ENCODE peak calls at places on chromosomes 4 and X, in four cellular contexts. Q is epithelial cell of esophagus; T is lower leg skin; K is CD4-positive, alpha-beta T cell. M is an unnamed sample.

GRCh38 chr4:185576314-185576713 is 41.0 kb upstream of the PDLIM3 start:
- DNase-seq in T (no peak), K (no peak), Q (peak; percentile 7), M (no peak)

GRCh38 chrX:109344666-109345065 is 137.2 kb downstream of the GUCY2F start:
- DNase-seq in K (no peak), T (no peak), Q (no peak), M (no peak)

GRCh38 chrX:29470029-29470428 is 745.3 kb upstream of the MAGEB2 start:
- DNase-seq in K (no peak), Q (peak; percentile 67), T (no peak), M (no peak)

GRCh38 chrX:33434256-33435092 is 223.1 kb upstream of the DMD start:
- DNase-seq in K (no peak), Q (peak; percentile 53), T (no peak), M (peak; percentile 82)

GRCh38 chr4:55032788-55033187 is 92.6 kb downstream of the KDR start:
- DNase-seq in T (no peak), K (no peak), Q (no peak), M (no peak)

GRCh38 chr4:7747062-7747385 is 192.6 kb downstream of the AFAP1 start:
- DNase-seq in Q (no peak), T (no peak), K (no peak), M (no peak)

GRCh38 chrX:11908371-11908770 is 150.3 kb downstream of the MSL3 start:
- DNase-seq in Q (peak; percentile 40), K (no peak), T (no peak), M (no peak)

GRCh38 chr4:8419222-8420041 is 21.1 kb downstream of the ACOX3 start:
- DNase-seq in K (no peak), Q (no peak), T (no peak), M (no peak)

GRCh38 chr4:9764155-9764696 is 17.2 kb upstream of the DRD5 start:
- DNase-seq in T (no peak), Q (no peak), K (no peak), M (no peak)

GRCh38 chr4:128661529-128661928 is 148.0 kb upstream of the JADE1 start:
- DNase-seq in Q (no peak), T (no peak), K (no peak), M (no peak)

GRCh38 chrX:46311581-46312120 is 233.6 kb downstream of the ZNF674 start:
- DNase-seq in K (no peak), T (no peak), Q (no peak), M (no peak)

GRCh38 chr4:178275671-178276360 is 833.6 kb upstream of the AGA start:
- DNase-seq in K (no peak), Q (no peak), T (no peak), M (no peak)

GRCh38 chrX:104641176-104641575 is 75.2 kb downstream of the IL1RAPL2 start:
- DNase-seq in K (no peak), Q (no peak), T (no peak), M (no peak)

GRCh38 chr4:74018116-74018515 is 19.6 kb upstream of the CXCL5 start:
- DNase-seq in T (no peak), Q (no peak), K (no peak), M (no peak)

GRCh38 chr4:7988437-7988836 is 48.8 kb upstream of the AFAP1 start:
- DNase-seq in Q (peak; percentile 69), T (no peak), K (no peak), M (no peak)

GRCh38 chr4:185134176-185134869 is 8.7 kb upstream of the SLC25A4 start:
- DNase-seq in K (no peak), T (no peak), Q (peak; percentile 62), M (no peak)

GRCh38 chrX:84339507-84340364 is 151.7 kb upstream of the RPS6KA6 start:
- DNase-seq in T (no peak), K (no peak), Q (peak; percentile 36), M (no peak)

GRCh38 chr4:5953003-5953951 is 60.4 kb upstream of the CRMP1 start:
- DNase-seq in Q (no peak), K (no peak), T (no peak), M (no peak)

GRCh38 chr4:7341486-7342222 is 93.1 kb downstream of the PSAPL1 start:
- DNase-seq in Q (no peak), K (no peak), T (no peak), M (no peak)

GRCh38 chrX:51694254-51694653 is 11.6 kb upstream of the CENPVL2 start:
- DNase-seq in T (peak; percentile 31), K (no peak), Q (no peak), M (no peak)

GRCh38 chr4:146439437-146439836 is 82.3 kb downstream of the SLC10A7 start:
- DNase-seq in K (no peak), T (no peak), Q (no peak), M (no peak)

GRCh38 chr4:854356-854755 is 28.4 kb upstream of the CPLX1 start:
- DNase-seq in Q (no peak), T (no peak), K (no peak), M (no peak)

GRCh38 chr4:25234390-25235367 is 846 bp downstream of the PI4K2B start:
- DNase-seq in Q (peak; percentile 97), K (no peak), T (peak; percentile 90), M (peak; percentile 72)

GRCh38 chrX:97399400-97399799 is 515.7 kb downstream of the RPA4 start:
- DNase-seq in T (no peak), K (no peak), Q (peak; percentile 61), M (no peak)

GRCh38 chr4:1721003-1721665 is at the start of the genes TACC3 and TMEM129:
- DNase-seq in T (peak; percentile 98), K (peak; percentile 92), Q (peak; percentile 99), M (peak; percentile 91)

GRCh38 chrX:39779952-39780783 is 317.6 kb downstream of the BCOR start:
- DNase-seq in T (no peak), Q (no peak), K (no peak), M (no peak)

GRCh38 chr4:85756938-85757337 is 282.0 kb downstream of the ARHGAP24 start:
- DNase-seq in T (no peak), K (no peak), Q (peak; percentile 38), M (no peak)

GRCh38 chrX:40008841-40009461 is 88.8 kb downstream of the BCOR start:
- DNase-seq in Q (no peak), K (no peak), T (peak; percentile 89), M (no peak)

GRCh38 chr4:93317046-93317445 is 511.5 kb upstream of the ATOH1 start:
- DNase-seq in Q (peak; percentile 16), K (no peak), T (no peak), M (no peak)

GRCh38 chr4:113478032-113478431 is 283.5 kb downstream of the CAMK2D start:
- DNase-seq in Q (no peak), T (no peak), K (no peak), M (no peak)

GRCh38 chrX:10939384-10939783 is 171.7 kb upstream of the HCCS start:
- DNase-seq in T (no peak), Q (peak; percentile 25), K (no peak), M (no peak)

GRCh38 chr4:76377922-76378321 is 43.0 kb downstream of the CCDC158 start:
- DNase-seq in Q (peak; percentile 54), T (no peak), K (peak; percentile 29), M (peak; percentile 60)

GRCh38 chr4:121913667-121914066 is 38.2 kb downstream of the TRPC3 start:
- DNase-seq in T (no peak), K (no peak), Q (no peak), M (no peak)

GRCh38 chr4:75003979-75004378 is 71.1 kb downstream of the PARM1 start:
- DNase-seq in K (no peak), Q (no peak), T (no peak), M (no peak)

GRCh38 chr4:42282081-42282901 is 115.0 kb upstream of the SHISA3 start:
- DNase-seq in T (no peak), K (no peak), Q (peak; percentile 73), M (no peak)

GRCh38 chr4:138334346-138335016 is 92.3 kb upstream of the SLC7A11 start:
- DNase-seq in T (no peak), Q (no peak), K (no peak), M (no peak)

GRCh38 chr4:102390438-102390837 is 45.2 kb upstream of the SLC39A8 start:
- DNase-seq in T (no peak), Q (peak; percentile 88), K (no peak), M (no peak)

GRCh38 chr4:132180020-132180427 is 969.1 kb upstream of the PCDH10 start:
- DNase-seq in K (no peak), Q (peak; percentile 78), T (no peak), M (no peak)

GRCh38 chr4:121535351-121535750 is 154.5 kb upstream of the QRFPR start:
- DNase-seq in T (no peak), Q (no peak), K (no peak), M (no peak)

DNA sequence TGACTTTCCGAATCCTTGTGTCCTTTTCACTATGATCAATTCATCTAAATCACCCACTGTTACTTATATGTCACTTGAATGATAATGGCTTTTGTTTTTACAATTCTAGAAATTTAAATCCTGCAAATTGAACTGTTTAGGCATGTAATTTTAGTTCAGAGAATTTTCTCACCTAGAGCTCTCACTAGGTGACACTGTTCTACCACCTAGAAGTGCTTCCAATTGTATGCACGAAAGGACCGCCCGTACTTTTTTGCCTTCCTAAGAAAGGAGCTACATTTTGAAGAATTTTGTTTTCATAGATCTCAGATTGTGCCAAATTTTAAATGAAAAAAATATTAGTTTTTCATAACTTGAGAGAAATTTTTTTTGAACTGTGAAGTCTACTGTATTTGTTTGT is 481.6 kb upstream of the FSTL5 start:
- DNase-seq in K (no peak), T (no peak), Q (peak; percentile 18), M (no peak)
- TF ChIP-seq CTCF in K (no peak), T (no peak), Q (peak; percentile 30), M (no peak)

GRCh38 chrX:7372843-7373525 is 225.0 kb upstream of the PUDP start:
- DNase-seq in T (no peak), K (no peak), Q (peak; percentile 76), M (no peak)

GRCh38 chrX:7378406-7378805 is 230.5 kb upstream of the PUDP start:
- DNase-seq in K (no peak), Q (no peak), T (no peak), M (no peak)
- TF ChIP-seq CTCF in K (no peak), Q (no peak), T (no peak), M (no peak)

GRCh38 chr4:61588621-61589020 is 388.5 kb downstream of the ADGRL3 start:
- DNase-seq in K (no peak), T (no peak), Q (no peak), M (no peak)

GRCh38 chr4:61590881-61591280 is 390.8 kb downstream of the ADGRL3 start:
- DNase-seq in K (no peak), T (no peak), Q (no peak), M (no peak)
- TF ChIP-seq CTCF in K (no peak), T (no peak), Q (peak; percentile 18), M (no peak)

DNA sequence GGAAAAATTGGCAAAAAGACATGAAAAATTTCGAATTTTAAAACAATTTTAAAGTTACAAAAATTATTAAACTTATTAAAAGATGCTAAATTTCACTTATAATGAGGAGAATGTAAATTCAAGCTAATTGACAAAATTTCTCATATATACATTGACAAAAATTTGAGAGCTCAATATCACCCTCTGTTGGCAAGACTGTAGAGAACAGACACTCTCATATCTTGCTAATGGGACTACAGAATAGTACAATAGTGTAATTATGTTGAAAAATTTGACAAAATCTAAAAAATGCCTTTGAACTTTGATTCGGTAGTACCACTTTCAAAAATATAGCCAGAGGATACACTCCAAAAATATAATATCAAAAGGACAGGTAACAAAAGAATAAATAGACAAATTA is 29.8 kb downstream of the DCAF8L2 start:
- DNase-seq in K (no peak), Q (peak; percentile 34), T (no peak), M (no peak)
- TF ChIP-seq CTCF in K (no peak), Q (peak; percentile 48), T (no peak), M (no peak)

M was measured in mesothelial cell of epicardium.